ENCODE peak calls at places on chromosomes 5 and 9, in ten cellular contexts. One of them, this sample, is unnamed.
A peak's percentile ranks its signal among the peaks of the same experiment; 100 is the strongest.

GRCh38 chr5:89471115-89471514 is 588.1 kb upstream of the MEF2C start:
- DNase-seq in adrenal gland: no peak
- DNase-seq in IMR-90: no peak
- DNase-seq in heart left ventricle: no peak
- DNase-seq in testis: no peak
- DNase-seq in gastrocnemius medialis: no peak
- DNase-seq in Peyer's patch: no peak
- DNase-seq in body of pancreas: no peak
- DNase-seq in ovary: no peak
- DNase-seq in HepG2: no peak
- DNase-seq in this sample: no peak

GRCh38 chr5:112983307-112983811 is 6.8 kb downstream of the DCP2 start:
- DNase-seq in adrenal gland: no peak
- DNase-seq in IMR-90: peak; percentile 31
- DNase-seq in heart left ventricle: no peak
- DNase-seq in testis: no peak
- DNase-seq in gastrocnemius medialis: no peak
- DNase-seq in Peyer's patch: no peak
- DNase-seq in body of pancreas: no peak
- DNase-seq in ovary: no peak
- DNase-seq in HepG2: no peak
- DNase-seq in this sample: no peak

GRCh38 chr5:1439388-1440097 is 5.7 kb downstream of the SLC6A3 start:
- DNase-seq in adrenal gland: no peak
- DNase-seq in IMR-90: no peak
- DNase-seq in heart left ventricle: no peak
- DNase-seq in testis: no peak
- DNase-seq in gastrocnemius medialis: no peak
- DNase-seq in Peyer's patch: no peak
- DNase-seq in body of pancreas: no peak
- DNase-seq in ovary: no peak
- DNase-seq in HepG2: no peak
- DNase-seq in this sample: no peak

GRCh38 chr9:29974197-29974596 is 2400.9 kb upstream of the C9orf72 start:
- DNase-seq in adrenal gland: no peak
- DNase-seq in IMR-90: no peak
- DNase-seq in heart left ventricle: no peak
- DNase-seq in testis: no peak
- DNase-seq in gastrocnemius medialis: no peak
- DNase-seq in Peyer's patch: no peak
- DNase-seq in body of pancreas: no peak
- DNase-seq in ovary: no peak
- DNase-seq in HepG2: no peak
- DNase-seq in this sample: no peak

GRCh38 chr5:108193021-108193795 is 188.7 kb downstream of the FBXL17 start:
- DNase-seq in adrenal gland: no peak
- DNase-seq in IMR-90: peak; percentile 75
- DNase-seq in heart left ventricle: no peak
- DNase-seq in testis: no peak
- DNase-seq in gastrocnemius medialis: no peak
- DNase-seq in Peyer's patch: no peak
- DNase-seq in body of pancreas: no peak
- DNase-seq in ovary: no peak
- DNase-seq in HepG2: no peak
- DNase-seq in this sample: peak; percentile 12

GRCh38 chr9:63816742-63817621 is 1468.0 kb downstream of the FOXD4L5 start:
- DNase-seq in adrenal gland: peak; percentile 62
- DNase-seq in IMR-90: peak; percentile 82
- DNase-seq in heart left ventricle: peak; percentile 83
- DNase-seq in testis: peak; percentile 92
- DNase-seq in gastrocnemius medialis: peak; percentile 44
- DNase-seq in Peyer's patch: peak; percentile 79
- DNase-seq in body of pancreas: peak; percentile 76
- DNase-seq in ovary: peak; percentile 51
- DNase-seq in HepG2: peak; percentile 70
- DNase-seq in this sample: no peak

GRCh38 chr9:106588601-106589000 is 274.4 kb upstream of the ZNF462 start:
- DNase-seq in adrenal gland: peak; percentile 42
- DNase-seq in IMR-90: no peak
- DNase-seq in heart left ventricle: no peak
- DNase-seq in testis: peak; percentile 20
- DNase-seq in gastrocnemius medialis: no peak
- DNase-seq in Peyer's patch: no peak
- DNase-seq in body of pancreas: no peak
- DNase-seq in ovary: no peak
- DNase-seq in HepG2: no peak
- DNase-seq in this sample: peak; percentile 33

GRCh38 chr5:53431665-53432064 is 48.8 kb upstream of the FST start:
- DNase-seq in adrenal gland: no peak
- DNase-seq in IMR-90: peak; percentile 84
- DNase-seq in heart left ventricle: no peak
- DNase-seq in testis: no peak
- DNase-seq in gastrocnemius medialis: no peak
- DNase-seq in Peyer's patch: no peak
- DNase-seq in body of pancreas: no peak
- DNase-seq in ovary: no peak
- DNase-seq in HepG2: no peak
- DNase-seq in this sample: no peak

GRCh38 chr5:81239613-81240012 is 6.5 kb downstream of the CKMT2 start:
- DNase-seq in adrenal gland: no peak
- DNase-seq in IMR-90: no peak
- DNase-seq in heart left ventricle: peak; percentile 26
- DNase-seq in testis: no peak
- DNase-seq in gastrocnemius medialis: no peak
- DNase-seq in Peyer's patch: no peak
- DNase-seq in body of pancreas: no peak
- DNase-seq in ovary: no peak
- DNase-seq in HepG2: no peak
- DNase-seq in this sample: no peak

GRCh38 chr9:73348485-73348884 is 196.8 kb downstream of the ANXA1 start:
- DNase-seq in adrenal gland: no peak
- DNase-seq in IMR-90: no peak
- DNase-seq in heart left ventricle: no peak
- DNase-seq in testis: no peak
- DNase-seq in gastrocnemius medialis: no peak
- DNase-seq in Peyer's patch: no peak
- DNase-seq in body of pancreas: no peak
- DNase-seq in ovary: no peak
- DNase-seq in HepG2: no peak
- DNase-seq in this sample: no peak

GRCh38 chr9:136316896-136317676 is 10.3 kb upstream of the GPSM1 start:
- DNase-seq in adrenal gland: peak; percentile 96
- DNase-seq in IMR-90: no peak
- DNase-seq in heart left ventricle: no peak
- DNase-seq in testis: no peak
- DNase-seq in gastrocnemius medialis: no peak
- DNase-seq in Peyer's patch: no peak
- DNase-seq in body of pancreas: no peak
- DNase-seq in ovary: no peak
- DNase-seq in HepG2: no peak
- DNase-seq in this sample: no peak

GRCh38 chr9:113474372-113474771 is 10.8 kb downstream of the RGS3 start:
- DNase-seq in adrenal gland: no peak
- DNase-seq in IMR-90: no peak
- DNase-seq in heart left ventricle: no peak
- DNase-seq in testis: peak; percentile 9
- DNase-seq in gastrocnemius medialis: peak; percentile 11
- DNase-seq in Peyer's patch: no peak
- DNase-seq in body of pancreas: no peak
- DNase-seq in ovary: no peak
- DNase-seq in HepG2: no peak
- DNase-seq in this sample: no peak

GRCh38 chr5:113052041-113052795 is 75.6 kb downstream of the DCP2 start:
- DNase-seq in adrenal gland: peak; percentile 29
- DNase-seq in IMR-90: no peak
- DNase-seq in heart left ventricle: no peak
- DNase-seq in testis: no peak
- DNase-seq in gastrocnemius medialis: no peak
- DNase-seq in Peyer's patch: no peak
- DNase-seq in body of pancreas: no peak
- DNase-seq in ovary: peak; percentile 41
- DNase-seq in HepG2: no peak
- DNase-seq in this sample: no peak

GRCh38 chr9:97059661-97060060 is 20.7 kb upstream of the CTSV start:
- DNase-seq in adrenal gland: no peak
- DNase-seq in IMR-90: no peak
- DNase-seq in heart left ventricle: no peak
- DNase-seq in testis: no peak
- DNase-seq in gastrocnemius medialis: no peak
- DNase-seq in Peyer's patch: no peak
- DNase-seq in body of pancreas: no peak
- DNase-seq in ovary: no peak
- DNase-seq in HepG2: no peak
- DNase-seq in this sample: peak; percentile 78

GRCh38 chr5:88881566-88881965 is 1.4 kb downstream of the MEF2C start:
- DNase-seq in adrenal gland: no peak
- DNase-seq in IMR-90: peak; percentile 9
- DNase-seq in heart left ventricle: peak; percentile 37
- DNase-seq in testis: no peak
- DNase-seq in gastrocnemius medialis: no peak
- DNase-seq in Peyer's patch: no peak
- DNase-seq in body of pancreas: no peak
- DNase-seq in ovary: no peak
- DNase-seq in HepG2: no peak
- DNase-seq in this sample: no peak

GRCh38 chr5:177496111-177497010 is 1.0 kb downstream of the PDLIM7 start:
- DNase-seq in adrenal gland: peak; percentile 62
- DNase-seq in IMR-90: peak; percentile 94
- DNase-seq in heart left ventricle: peak; percentile 87
- DNase-seq in testis: peak; percentile 74
- DNase-seq in gastrocnemius medialis: peak; percentile 91
- DNase-seq in Peyer's patch: no peak
- DNase-seq in body of pancreas: no peak
- DNase-seq in ovary: peak; percentile 85
- DNase-seq in HepG2: peak; percentile 85
- DNase-seq in this sample: peak; percentile 75

GRCh38 chr5:177498013-177498847 is 826 bp upstream of the PDLIM7 start:
- DNase-seq in adrenal gland: no peak
- DNase-seq in IMR-90: no peak
- DNase-seq in heart left ventricle: no peak
- DNase-seq in testis: peak; percentile 44
- DNase-seq in gastrocnemius medialis: no peak
- DNase-seq in Peyer's patch: no peak
- DNase-seq in body of pancreas: no peak
- DNase-seq in ovary: peak; percentile 71
- DNase-seq in HepG2: peak; percentile 24
- DNase-seq in this sample: no peak

GRCh38 chr5:177495243-177496060 is 2.0 kb downstream of the PDLIM7 start:
- DNase-seq in adrenal gland: no peak
- DNase-seq in IMR-90: peak; percentile 88
- DNase-seq in heart left ventricle: peak; percentile 72
- DNase-seq in testis: peak; percentile 58
- DNase-seq in gastrocnemius medialis: no peak
- DNase-seq in Peyer's patch: no peak
- DNase-seq in body of pancreas: no peak
- DNase-seq in ovary: peak; percentile 69
- DNase-seq in HepG2: peak; percentile 62
- DNase-seq in this sample: peak; percentile 86

GRCh38 chr5:177497011-177497296 is 450 bp downstream of the PDLIM7 start:
- DNase-seq in adrenal gland: no peak
- DNase-seq in IMR-90: no peak
- DNase-seq in heart left ventricle: no peak
- DNase-seq in testis: no peak
- DNase-seq in gastrocnemius medialis: no peak
- DNase-seq in Peyer's patch: no peak
- DNase-seq in body of pancreas: no peak
- DNase-seq in ovary: no peak
- DNase-seq in HepG2: no peak
- DNase-seq in this sample: no peak

GRCh38 chr5:177497297-177498012 is at the start of gene PDLIM7:
- DNase-seq in adrenal gland: peak; percentile 92
- DNase-seq in IMR-90: peak; percentile 97
- DNase-seq in heart left ventricle: peak; percentile 96
- DNase-seq in testis: peak; percentile 97
- DNase-seq in gastrocnemius medialis: peak; percentile 95
- DNase-seq in Peyer's patch: peak; percentile 97
- DNase-seq in body of pancreas: peak; percentile 97
- DNase-seq in ovary: peak; percentile 98
- DNase-seq in HepG2: peak; percentile 94
- DNase-seq in this sample: peak; percentile 96
- TF ChIP-seq POLR2A in adrenal gland: peak; percentile 91
- TF ChIP-seq POLR2A in IMR-90: peak; percentile 98
- TF ChIP-seq POLR2A in heart left ventricle: peak; percentile 77
- TF ChIP-seq POLR2A in testis: peak; percentile 88
- TF ChIP-seq POLR2A in gastrocnemius medialis: peak; percentile 99
- TF ChIP-seq POLR2A in Peyer's patch: peak; percentile 81
- TF ChIP-seq POLR2A in body of pancreas: peak; percentile 89
- TF ChIP-seq POLR2A in ovary: peak; percentile 90
- TF ChIP-seq POLR2A in HepG2: no peak
- TF ChIP-seq POLR2A in this sample: peak; percentile 95

DNA sequence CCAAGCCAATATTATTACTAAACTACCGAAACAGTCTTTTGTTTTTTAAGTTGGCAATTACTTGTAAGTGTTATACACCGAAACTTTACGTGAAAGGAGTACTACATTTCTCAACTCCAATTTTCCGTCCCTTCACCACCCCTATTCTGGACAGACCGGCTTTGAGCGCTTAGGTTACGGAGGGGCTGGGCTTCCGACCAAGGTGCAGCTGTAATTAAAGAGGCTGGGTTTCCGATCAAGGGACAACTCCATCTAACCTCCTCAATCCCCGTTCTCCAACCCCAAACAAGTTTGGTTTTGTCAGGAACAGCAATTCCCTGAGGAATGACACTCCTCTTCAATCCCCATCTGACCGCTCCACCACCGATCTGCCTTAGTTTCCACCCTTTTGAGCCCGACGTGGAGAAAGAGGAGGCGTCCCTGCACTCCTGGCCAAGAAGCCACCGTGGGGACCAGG is 591 bp downstream of the TUT7 start:
- DNase-seq in adrenal gland: no peak
- DNase-seq in IMR-90: no peak
- DNase-seq in heart left ventricle: no peak
- DNase-seq in testis: no peak
- DNase-seq in gastrocnemius medialis: peak; percentile 21
- DNase-seq in Peyer's patch: no peak
- DNase-seq in body of pancreas: no peak
- DNase-seq in ovary: no peak
- DNase-seq in HepG2: peak; percentile 10
- DNase-seq in this sample: peak; percentile 16
- TF ChIP-seq POLR2A in adrenal gland: no peak
- TF ChIP-seq POLR2A in IMR-90: no peak
- TF ChIP-seq POLR2A in heart left ventricle: no peak
- TF ChIP-seq POLR2A in testis: no peak
- TF ChIP-seq POLR2A in gastrocnemius medialis: no peak
- TF ChIP-seq POLR2A in Peyer's patch: no peak
- TF ChIP-seq POLR2A in body of pancreas: no peak
- TF ChIP-seq POLR2A in ovary: no peak
- TF ChIP-seq POLR2A in HepG2: no peak
- TF ChIP-seq POLR2A in this sample: no peak

GRCh38 chr9:83062653-83063527 is at the start of gene RASEF:
- DNase-seq in adrenal gland: no peak
- DNase-seq in IMR-90: no peak
- DNase-seq in heart left ventricle: no peak
- DNase-seq in testis: peak; percentile 49
- DNase-seq in gastrocnemius medialis: no peak
- DNase-seq in Peyer's patch: peak; percentile 90
- DNase-seq in body of pancreas: peak; percentile 89
- DNase-seq in ovary: peak; percentile 19
- DNase-seq in HepG2: no peak
- DNase-seq in this sample: no peak
- TF ChIP-seq POLR2A in adrenal gland: no peak
- TF ChIP-seq POLR2A in IMR-90: no peak
- TF ChIP-seq POLR2A in heart left ventricle: no peak
- TF ChIP-seq POLR2A in testis: no peak
- TF ChIP-seq POLR2A in gastrocnemius medialis: no peak
- TF ChIP-seq POLR2A in Peyer's patch: peak; percentile 77
- TF ChIP-seq POLR2A in body of pancreas: peak; percentile 98
- TF ChIP-seq POLR2A in ovary: no peak
- TF ChIP-seq POLR2A in HepG2: no peak
- TF ChIP-seq POLR2A in this sample: no peak

GRCh38 chr5:91006708-91007107 is 376.4 kb downstream of the ARRDC3 start:
- DNase-seq in adrenal gland: peak; percentile 33
- DNase-seq in IMR-90: no peak
- DNase-seq in heart left ventricle: no peak
- DNase-seq in testis: no peak
- DNase-seq in gastrocnemius medialis: no peak
- DNase-seq in Peyer's patch: no peak
- DNase-seq in body of pancreas: peak; percentile 13
- DNase-seq in ovary: no peak
- DNase-seq in HepG2: no peak
- DNase-seq in this sample: no peak
- TF ChIP-seq POLR2A in adrenal gland: no peak
- TF ChIP-seq POLR2A in IMR-90: no peak
- TF ChIP-seq POLR2A in heart left ventricle: no peak
- TF ChIP-seq POLR2A in testis: no peak
- TF ChIP-seq POLR2A in gastrocnemius medialis: no peak
- TF ChIP-seq POLR2A in Peyer's patch: no peak
- TF ChIP-seq POLR2A in body of pancreas: no peak
- TF ChIP-seq POLR2A in ovary: no peak
- TF ChIP-seq POLR2A in HepG2: no peak
- TF ChIP-seq POLR2A in this sample: no peak